ENCODE peak calls at places on chromosomes 6 and 20, in four cellular contexts. One of them, this sample, is unnamed.

GRCh38 chr6:156946370-156946936 is 169.3 kb downstream of the ARID1B start:
- DNase-seq in myocyte: no peak
- DNase-seq in activated CD8-positive, alpha-beta memory T cell treated with anti-CD3 and anti-CD28 coated beads for 1 hour: no peak
- DNase-seq in stimulated activated CD4-positive, alpha-beta T cell treated with anti-CD3 and anti-CD28 coated beads, Interleukin-1b, Interleukin-23, amount 100 ng/mL, for 1 hour: no peak
- DNase-seq in this sample: no peak

GRCh38 chr6:112665114-112665513 is 318.0 kb downstream of the RFPL4B start:
- DNase-seq in activated CD8-positive, alpha-beta memory T cell treated with anti-CD3 and anti-CD28 coated beads for 1 hour: no peak
- DNase-seq in myocyte: peak
- DNase-seq in stimulated activated CD4-positive, alpha-beta T cell treated with anti-CD3 and anti-CD28 coated beads, Interleukin-1b, Interleukin-23, amount 100 ng/mL, for 1 hour: no peak
- DNase-seq in this sample: no peak

GRCh38 chr6:106300944-106301343 is 24.6 kb downstream of the ATG5 start:
- DNase-seq in activated CD8-positive, alpha-beta memory T cell treated with anti-CD3 and anti-CD28 coated beads for 1 hour: no peak
- DNase-seq in stimulated activated CD4-positive, alpha-beta T cell treated with anti-CD3 and anti-CD28 coated beads, Interleukin-1b, Interleukin-23, amount 100 ng/mL, for 1 hour: no peak
- DNase-seq in myocyte: peak
- DNase-seq in this sample: no peak

GRCh38 chr6:39254999-39255535 is 25.8 kb upstream of the KCNK5 start:
- DNase-seq in stimulated activated CD4-positive, alpha-beta T cell treated with anti-CD3 and anti-CD28 coated beads, Interleukin-1b, Interleukin-23, amount 100 ng/mL, for 1 hour: no peak
- DNase-seq in myocyte: no peak
- DNase-seq in activated CD8-positive, alpha-beta memory T cell treated with anti-CD3 and anti-CD28 coated beads for 1 hour: no peak
- DNase-seq in this sample: no peak

GRCh38 chr6:166614171-166614583 is 12.9 kb downstream of the RPS6KA2 start:
- DNase-seq in stimulated activated CD4-positive, alpha-beta T cell treated with anti-CD3 and anti-CD28 coated beads, Interleukin-1b, Interleukin-23, amount 100 ng/mL, for 1 hour: no peak
- DNase-seq in myocyte: no peak
- DNase-seq in activated CD8-positive, alpha-beta memory T cell treated with anti-CD3 and anti-CD28 coated beads for 1 hour: no peak
- DNase-seq in this sample: no peak

GRCh38 chr6:26311385-26312095 is 53.5 kb upstream of the BTN3A2 start:
- DNase-seq in myocyte: peak
- DNase-seq in activated CD8-positive, alpha-beta memory T cell treated with anti-CD3 and anti-CD28 coated beads for 1 hour: no peak
- DNase-seq in stimulated activated CD4-positive, alpha-beta T cell treated with anti-CD3 and anti-CD28 coated beads, Interleukin-1b, Interleukin-23, amount 100 ng/mL, for 1 hour: no peak
- DNase-seq in this sample: no peak

GRCh38 chr6:7617954-7618764 is 28.2 kb downstream of the SNRNP48 start:
- DNase-seq in activated CD8-positive, alpha-beta memory T cell treated with anti-CD3 and anti-CD28 coated beads for 1 hour: no peak
- DNase-seq in stimulated activated CD4-positive, alpha-beta T cell treated with anti-CD3 and anti-CD28 coated beads, Interleukin-1b, Interleukin-23, amount 100 ng/mL, for 1 hour: no peak
- DNase-seq in myocyte: peak
- DNase-seq in this sample: peak

GRCh38 chr20:24254480-24254879 is 214.9 kb upstream of the SYNDIG1 start:
- DNase-seq in myocyte: no peak
- DNase-seq in stimulated activated CD4-positive, alpha-beta T cell treated with anti-CD3 and anti-CD28 coated beads, Interleukin-1b, Interleukin-23, amount 100 ng/mL, for 1 hour: no peak
- DNase-seq in activated CD8-positive, alpha-beta memory T cell treated with anti-CD3 and anti-CD28 coated beads for 1 hour: no peak
- DNase-seq in this sample: no peak

GRCh38 chr6:155212616-155213380 is 51.0 kb upstream of the CLDN20 start:
- DNase-seq in myocyte: peak
- DNase-seq in activated CD8-positive, alpha-beta memory T cell treated with anti-CD3 and anti-CD28 coated beads for 1 hour: no peak
- DNase-seq in stimulated activated CD4-positive, alpha-beta T cell treated with anti-CD3 and anti-CD28 coated beads, Interleukin-1b, Interleukin-23, amount 100 ng/mL, for 1 hour: no peak
- DNase-seq in this sample: no peak

GRCh38 chr6:52545050-52545843 is 31.6 kb downstream of the TRAM2 start:
- DNase-seq in activated CD8-positive, alpha-beta memory T cell treated with anti-CD3 and anti-CD28 coated beads for 1 hour: no peak
- DNase-seq in stimulated activated CD4-positive, alpha-beta T cell treated with anti-CD3 and anti-CD28 coated beads, Interleukin-1b, Interleukin-23, amount 100 ng/mL, for 1 hour: no peak
- DNase-seq in myocyte: no peak
- DNase-seq in this sample: no peak

GRCh38 chr20:38286586-38287502 is 17.1 kb upstream of the BPI start:
- DNase-seq in myocyte: peak
- DNase-seq in stimulated activated CD4-positive, alpha-beta T cell treated with anti-CD3 and anti-CD28 coated beads, Interleukin-1b, Interleukin-23, amount 100 ng/mL, for 1 hour: no peak
- DNase-seq in activated CD8-positive, alpha-beta memory T cell treated with anti-CD3 and anti-CD28 coated beads for 1 hour: no peak
- DNase-seq in this sample: no peak

GRCh38 chr6:108714012-108714773 is 134.0 kb upstream of the ARMC2 start:
- DNase-seq in stimulated activated CD4-positive, alpha-beta T cell treated with anti-CD3 and anti-CD28 coated beads, Interleukin-1b, Interleukin-23, amount 100 ng/mL, for 1 hour: no peak
- DNase-seq in myocyte: peak
- DNase-seq in activated CD8-positive, alpha-beta memory T cell treated with anti-CD3 and anti-CD28 coated beads for 1 hour: no peak
- DNase-seq in this sample: no peak

GRCh38 chr6:154705471-154706113 is 27.6 kb upstream of the SCAF8 start:
- DNase-seq in activated CD8-positive, alpha-beta memory T cell treated with anti-CD3 and anti-CD28 coated beads for 1 hour: no peak
- DNase-seq in myocyte: no peak
- DNase-seq in stimulated activated CD4-positive, alpha-beta T cell treated with anti-CD3 and anti-CD28 coated beads, Interleukin-1b, Interleukin-23, amount 100 ng/mL, for 1 hour: no peak
- DNase-seq in this sample: no peak

GRCh38 chr6:51855310-51856082 is 231.9 kb downstream of the PKHD1 start:
- DNase-seq in myocyte: peak
- DNase-seq in stimulated activated CD4-positive, alpha-beta T cell treated with anti-CD3 and anti-CD28 coated beads, Interleukin-1b, Interleukin-23, amount 100 ng/mL, for 1 hour: no peak
- DNase-seq in activated CD8-positive, alpha-beta memory T cell treated with anti-CD3 and anti-CD28 coated beads for 1 hour: no peak
- DNase-seq in this sample: no peak

GRCh38 chr20:62617711-62618483 is 24.4 kb upstream of the SLCO4A1 start:
- DNase-seq in stimulated activated CD4-positive, alpha-beta T cell treated with anti-CD3 and anti-CD28 coated beads, Interleukin-1b, Interleukin-23, amount 100 ng/mL, for 1 hour: no peak
- DNase-seq in myocyte: no peak
- DNase-seq in activated CD8-positive, alpha-beta memory T cell treated with anti-CD3 and anti-CD28 coated beads for 1 hour: peak
- DNase-seq in this sample: peak

GRCh38 chr20:17142666-17143065 is 84.2 kb upstream of the PCSK2 start:
- DNase-seq in myocyte: no peak
- DNase-seq in activated CD8-positive, alpha-beta memory T cell treated with anti-CD3 and anti-CD28 coated beads for 1 hour: no peak
- DNase-seq in stimulated activated CD4-positive, alpha-beta T cell treated with anti-CD3 and anti-CD28 coated beads, Interleukin-1b, Interleukin-23, amount 100 ng/mL, for 1 hour: no peak
- DNase-seq in this sample: no peak

GRCh38 chr6:18183736-18184135 is 28.5 kb downstream of the KDM1B start:
- DNase-seq in activated CD8-positive, alpha-beta memory T cell treated with anti-CD3 and anti-CD28 coated beads for 1 hour: no peak
- DNase-seq in myocyte: no peak
- DNase-seq in stimulated activated CD4-positive, alpha-beta T cell treated with anti-CD3 and anti-CD28 coated beads, Interleukin-1b, Interleukin-23, amount 100 ng/mL, for 1 hour: no peak
- DNase-seq in this sample: no peak

GRCh38 chr6:27188885-27189418 is 58.5 kb upstream of the PRSS16 start:
- DNase-seq in myocyte: peak
- DNase-seq in stimulated activated CD4-positive, alpha-beta T cell treated with anti-CD3 and anti-CD28 coated beads, Interleukin-1b, Interleukin-23, amount 100 ng/mL, for 1 hour: no peak
- DNase-seq in activated CD8-positive, alpha-beta memory T cell treated with anti-CD3 and anti-CD28 coated beads for 1 hour: no peak
- DNase-seq in this sample: peak

GRCh38 chr6:149254241-149254640 is 63.3 kb upstream of the TAB2 start:
- DNase-seq in myocyte: no peak
- DNase-seq in activated CD8-positive, alpha-beta memory T cell treated with anti-CD3 and anti-CD28 coated beads for 1 hour: no peak
- DNase-seq in stimulated activated CD4-positive, alpha-beta T cell treated with anti-CD3 and anti-CD28 coated beads, Interleukin-1b, Interleukin-23, amount 100 ng/mL, for 1 hour: no peak
- DNase-seq in this sample: no peak

GRCh38 chr6:127900935-127901334 is at the start of gene THEMIS:
- DNase-seq in myocyte: no peak
- DNase-seq in activated CD8-positive, alpha-beta memory T cell treated with anti-CD3 and anti-CD28 coated beads for 1 hour: no peak
- DNase-seq in stimulated activated CD4-positive, alpha-beta T cell treated with anti-CD3 and anti-CD28 coated beads, Interleukin-1b, Interleukin-23, amount 100 ng/mL, for 1 hour: no peak
- DNase-seq in this sample: no peak

GRCh38 chr6:70738028-70738427 is 70.3 kb downstream of the SMAP1 start:
- DNase-seq in myocyte: peak
- DNase-seq in activated CD8-positive, alpha-beta memory T cell treated with anti-CD3 and anti-CD28 coated beads for 1 hour: no peak
- DNase-seq in stimulated activated CD4-positive, alpha-beta T cell treated with anti-CD3 and anti-CD28 coated beads, Interleukin-1b, Interleukin-23, amount 100 ng/mL, for 1 hour: no peak
- DNase-seq in this sample: no peak

This sample was measured in psoas muscle.